ENCODE peak calls at places on chromosomes 16 and 17, in five cellular contexts. K is ovary, W is SK-N-SH, C is stomach, A is transverse colon. P is an unnamed sample.

GRCh38 chr16:52912565-52913173 is 140.0 kb downstream of the CHD9NB start:
- DNase-seq in K (peak), W (peak), C (peak), A (peak), P (no peak)

GRCh38 chr16:48029768-48030167 is 126.0 kb downstream of the ABCC12 start:
- DNase-seq in K (no peak), W (no peak), C (no peak), A (no peak), P (no peak)

GRCh38 chr16:2828876-2829430 is 1.1 kb upstream of the ZG16B start:
- DNase-seq in K (no peak), W (no peak), C (no peak), A (no peak), P (no peak)

GRCh38 chr17:41178341-41178740 is 320 bp upstream of the KRTAP4-2 start:
- DNase-seq in K (no peak), W (no peak), C (no peak), A (no peak), P (no peak)

GRCh38 chr16:51034481-51035109 is 116.5 kb downstream of the SALL1 start:
- DNase-seq in K (no peak), W (no peak), C (no peak), A (no peak), P (no peak)

GRCh38 chr17:38336838-38337237 is 6.9 kb downstream of the GPR179 start:
- DNase-seq in K (no peak), W (no peak), C (no peak), A (no peak), P (no peak)

GRCh38 chr17:29590979-29591736 is 1.7 kb upstream of the GIT1 start:
- DNase-seq in K (peak), W (peak), C (no peak), A (peak), P (no peak)

GRCh38 chr17:80981062-80981902 is 10.4 kb upstream of the CHMP6 start:
- DNase-seq in K (peak), W (peak), C (no peak), A (no peak), P (no peak)

GRCh38 chr17:74257311-74257710 is 16.7 kb upstream of the DNAI2 start:
- DNase-seq in K (no peak), W (no peak), C (no peak), A (no peak), P (no peak)

GRCh38 chr16:89051521-89052166 is 42.0 kb upstream of the ACSF3 start:
- DNase-seq in K (no peak), W (peak), C (no peak), A (no peak), P (no peak)

GRCh38 chr16:67148656-67149275 is 2.0 kb downstream of the B3GNT9 start:
- DNase-seq in K (no peak), W (no peak), C (no peak), A (no peak), P (no peak)

GRCh38 chr17:82242698-82242976 is 13.8 kb downstream of the SLC16A3 start:
- DNase-seq in K (no peak), W (no peak), C (no peak), A (no peak), P (no peak)

GRCh38 chr17:812638-813204 is 30.6 kb downstream of the MRM3 start:
- DNase-seq in K (no peak), W (no peak), C (no peak), A (no peak), P (no peak)

GRCh38 chr17:46009681-46010596 is 10.9 kb downstream of the STH start:
- DNase-seq in K (no peak), W (no peak), C (no peak), A (no peak), P (no peak)

GRCh38 chr16:62638324-62638911 is 602.2 kb upstream of the CDH8 start:
- DNase-seq in K (no peak), W (no peak), C (no peak), A (no peak), P (no peak)

GRCh38 chr17:33523577-33523981 is 230.5 kb upstream of the ASIC2 start:
- DNase-seq in K (no peak), W (no peak), C (no peak), A (peak), P (no peak)

GRCh38 chr17:42456223-42457106 is 2.2 kb upstream of the ATP6V0A1 start:
- DNase-seq in K (no peak), W (no peak), C (no peak), A (no peak), P (no peak)

GRCh38 chr17:7992516-7992915 is 9.9 kb upstream of the GUCY2D start:
- DNase-seq in K (no peak), W (no peak), C (no peak), A (no peak), P (no peak)

GRCh38 chr16:49330562-49331201 is 42.9 kb upstream of the C16orf78 start:
- DNase-seq in K (no peak), W (no peak), C (no peak), A (no peak), P (peak)

GRCh38 chr17:9828296-9829059 is 2.8 kb downstream of the GLP2R start:
- DNase-seq in K (no peak), W (no peak), C (no peak), A (no peak), P (no peak)

GRCh38 chr17:73430165-73430680 is 118.4 kb upstream of the CDC42EP4 start:
- DNase-seq in K (no peak), W (no peak), C (no peak), A (no peak), P (no peak)

GRCh38 chr16:85589688-85590505 is 23.2 kb upstream of the GSE1 start:
- DNase-seq in K (no peak), W (no peak), C (no peak), A (no peak), P (no peak)

GRCh38 chr16:85586360-85587145 is 26.6 kb upstream of the GSE1 start:
- DNase-seq in K (peak), W (peak), C (peak), A (peak), P (no peak)

GRCh38 chr16:85590506-85590832 is 22.7 kb upstream of the GSE1 start:
- DNase-seq in K (no peak), W (no peak), C (no peak), A (no peak), P (no peak)

GRCh38 chr16:85587763-85588474 is 25.2 kb upstream of the GSE1 start:
- DNase-seq in K (no peak), W (no peak), C (no peak), A (no peak), P (no peak)

DNA sequence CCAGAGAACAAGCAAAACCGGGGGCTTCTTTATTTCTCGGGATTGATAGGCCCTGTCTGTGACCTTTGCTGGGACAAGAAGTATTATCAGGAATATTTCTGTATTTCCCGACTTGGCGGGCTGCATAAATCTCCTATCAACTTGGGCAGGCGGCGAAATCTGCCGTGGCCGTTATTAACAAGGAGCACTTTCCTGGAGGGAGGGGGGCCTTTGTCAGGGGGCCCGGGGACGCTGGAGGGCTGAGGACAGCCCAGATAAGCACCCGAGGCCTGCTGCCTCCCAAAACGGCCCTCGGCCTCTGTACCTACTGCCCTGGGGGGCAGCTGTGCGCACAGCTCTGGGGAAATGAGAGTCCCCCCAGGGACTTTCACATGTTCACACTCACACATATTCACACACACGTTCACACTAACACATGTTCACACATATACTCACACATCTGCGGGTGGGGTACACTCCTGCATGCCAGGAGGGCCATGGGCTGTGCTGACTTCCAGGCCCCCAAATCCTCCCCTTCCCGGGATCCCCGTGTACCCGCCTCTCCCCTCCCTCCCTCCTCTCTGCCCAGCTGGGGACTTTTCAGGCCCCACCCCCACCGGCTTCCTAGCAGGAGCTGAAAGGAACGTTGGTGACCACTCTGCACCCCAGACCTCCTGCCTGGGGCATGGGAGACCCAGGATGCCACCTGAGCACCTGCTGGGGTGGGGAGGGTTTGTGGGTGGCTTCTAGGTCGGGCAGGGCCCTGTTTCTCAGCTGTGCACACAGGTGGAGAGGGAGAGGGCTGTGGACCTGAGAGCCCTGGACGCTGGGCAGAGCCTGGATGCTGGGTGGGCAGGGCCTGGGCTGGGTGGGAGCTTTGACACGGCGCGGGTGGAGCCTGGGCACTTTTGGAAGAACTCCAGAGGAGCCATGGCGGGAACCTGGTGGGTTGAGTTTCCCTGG is 24.3 kb upstream of the GSE1 start:
- DNase-seq in K (no peak), W (no peak), C (no peak), A (no peak), P (no peak)
- TF ChIP-seq EP300 in K (no peak), W (no peak), C (no peak), A (no peak), P (no peak)

GRCh38 chr16:667780-668518 is at the start of gene RHOT2:
- DNase-seq in K (peak), W (peak), C (peak), A (peak), P (peak)
- H3K27ac ChIP-seq in K (peak), W (peak), C (peak), A (peak), P (peak)

GRCh38 chr17:48131216-48131824 is 23.8 kb downstream of the SNX11 start:
- DNase-seq in K (no peak), W (peak), C (peak), A (peak), P (no peak)
- TF ChIP-seq CTCF in K (peak), W (peak), C (no peak), A (peak), P (peak)

GRCh38 chr17:57085448-57086068 is 512 bp downstream of the AKAP1 start:
- DNase-seq in K (peak), W (peak), C (peak), A (peak), P (no peak)
- TF ChIP-seq EP300 in K (no peak), W (no peak), C (no peak), A (no peak), P (no peak)

DNA sequence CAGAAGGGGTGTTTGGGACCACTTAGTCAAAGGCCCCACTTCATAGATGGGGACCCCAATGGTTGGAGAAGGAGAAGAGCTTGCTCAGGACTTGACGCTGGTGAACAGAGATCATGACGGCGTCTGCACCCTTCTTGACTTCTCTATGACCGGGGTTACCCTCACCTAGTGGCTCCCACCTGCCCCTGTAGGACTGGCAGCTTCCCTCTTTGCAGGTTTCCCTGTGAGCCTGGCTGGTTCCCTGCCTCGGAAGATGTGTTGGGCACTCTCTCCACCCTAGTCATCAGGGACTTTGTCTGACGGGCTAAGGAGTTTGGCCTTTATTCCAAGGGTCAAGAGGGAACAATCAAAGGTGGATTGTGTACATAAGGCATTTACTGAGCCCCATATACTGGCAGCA is 22.7 kb downstream of the TBX4 start:
- DNase-seq in K (no peak), W (no peak), C (no peak), A (no peak), P (no peak)
- H3K27ac ChIP-seq in K (no peak), W (no peak), C (no peak), A (no peak), P (no peak)

DNA sequence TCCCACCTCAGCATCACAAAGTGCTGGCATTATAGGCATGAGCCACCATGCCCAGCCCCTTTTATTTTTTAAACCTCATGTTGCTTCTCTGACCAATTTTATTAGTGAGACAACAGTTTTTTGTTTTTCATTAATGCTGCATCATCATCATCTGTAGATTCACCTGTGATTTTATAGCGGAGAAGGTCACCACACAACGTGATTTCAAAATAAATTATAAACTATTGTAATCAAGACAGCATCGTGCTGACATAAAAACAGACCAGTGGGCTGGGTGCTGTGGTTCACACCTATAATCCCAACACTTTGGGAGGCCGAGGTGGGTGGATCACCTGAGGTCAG is 28.7 kb upstream of the METTL9 start:
- DNase-seq in K (no peak), W (no peak), C (no peak), A (no peak), P (no peak)
- TF ChIP-seq CTCF in K (no peak), W (no peak), C (no peak), A (no peak), P (no peak)

DNA sequence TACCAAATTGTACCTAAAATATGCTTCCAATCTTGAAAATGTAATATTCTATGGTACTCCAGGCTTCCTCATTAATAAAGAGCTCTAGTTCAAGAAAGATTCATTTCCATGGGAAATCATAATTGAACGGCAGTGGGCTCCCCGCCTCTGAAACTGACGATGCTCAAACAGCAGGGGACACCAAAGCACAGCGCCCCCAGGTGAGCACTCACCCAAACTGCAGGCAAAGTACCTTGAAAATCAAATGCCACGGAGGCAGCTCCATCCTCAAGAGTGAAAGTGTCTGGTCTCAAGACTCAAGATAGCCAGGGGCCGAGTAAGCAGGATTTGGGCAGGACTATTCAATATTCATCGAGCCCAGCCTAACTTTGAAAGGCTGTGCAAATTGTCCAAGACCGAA is 217.4 kb upstream of the TNRC6C start:
- DNase-seq in K (no peak), W (no peak), C (no peak), A (no peak), P (no peak)
- TF ChIP-seq EP300 in K (no peak), W (no peak), C (no peak), A (no peak), P (no peak)

GRCh38 chr16:8627456-8627855 is 6.0 kb downstream of the METTL22 start:
- DNase-seq in K (no peak), W (no peak), C (no peak), A (no peak), P (no peak)
- H3K27ac ChIP-seq in K (no peak), W (no peak), C (no peak), A (no peak), P (no peak)

GRCh38 chr17:51641999-51642398 is 381.7 kb downstream of the UTP18 start:
- DNase-seq in K (no peak), W (no peak), C (no peak), A (no peak), P (no peak)

GRCh38 chr17:51640108-51640622 is 379.8 kb downstream of the UTP18 start:
- DNase-seq in K (no peak), W (peak), C (no peak), A (no peak), P (no peak)

GRCh38 chr17:51638909-51639308 is 378.6 kb downstream of the UTP18 start:
- DNase-seq in K (no peak), W (no peak), C (no peak), A (no peak), P (no peak)

DNA sequence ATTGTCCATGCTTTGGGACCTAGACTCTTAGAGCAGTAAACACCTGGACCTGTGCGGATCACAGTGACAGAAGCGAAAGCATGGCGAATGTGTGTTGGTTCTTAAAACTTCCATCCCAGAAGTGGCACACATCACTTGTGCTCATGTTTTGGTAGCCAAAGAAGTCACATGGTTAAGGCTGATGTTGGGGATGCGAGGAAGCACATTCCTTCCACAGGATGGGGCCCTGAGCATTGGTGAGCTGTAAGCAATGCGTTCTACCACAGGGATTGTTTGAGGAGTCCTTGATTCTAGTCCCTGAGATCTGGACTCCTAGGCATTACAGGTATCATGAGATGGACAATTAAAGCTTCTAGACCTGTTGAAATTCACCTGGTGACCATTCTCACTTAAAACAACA is 375.9 kb downstream of the UTP18 start:
- DNase-seq in K (no peak), W (no peak), C (no peak), A (no peak), P (no peak)
- TF ChIP-seq CTCF in K (no peak), W (no peak), C (no peak), A (no peak), P (no peak)